ENCODE peak calls at places on chromosomes 5 and 9, in seven cellular contexts. D, R, J, X, W, O and M are unnamed samples.

GRCh38 chr9:75130621-75131020 is 42.3 kb downstream of the OSTF1 start:
- DNase-seq in X (no peak), O (no peak), R (no peak), W (no peak), J (no peak), D (no peak), M (no peak)

GRCh38 chr5:93294184-93294583 is 286.8 kb downstream of the NR2F1-AS1 start:
- DNase-seq in X (no peak), D (peak), O (no peak), W (no peak), R (no peak), J (no peak), M (no peak)

GRCh38 chr9:121765021-121765950 is 113.9 kb downstream of the DAB2IP start:
- DNase-seq in X (no peak), R (no peak), J (no peak), W (no peak), O (no peak), D (peak), M (no peak)

GRCh38 chr5:152556779-152557178 is 151.7 kb upstream of the NMUR2 start:
- DNase-seq in D (no peak), X (no peak), W (peak), R (no peak), J (no peak), O (no peak), M (no peak)

GRCh38 chr9:134962065-134962997 is 44.6 kb upstream of the FCN1 start:
- DNase-seq in J (no peak), W (no peak), R (no peak), O (no peak), X (peak), D (no peak), M (no peak)

GRCh38 chr5:15683332-15683731 is 183.4 kb downstream of the FBXL7 start:
- DNase-seq in W (no peak), X (peak), O (no peak), J (no peak), D (no peak), R (no peak), M (no peak)

GRCh38 chr5:52684056-52684455 is 103.7 kb upstream of the ITGA1 start:
- DNase-seq in X (no peak), R (no peak), O (no peak), J (no peak), W (no peak), D (no peak), M (peak)

GRCh38 chr9:22529426-22530199 is 83.0 kb downstream of the DMRTA1 start:
- DNase-seq in W (no peak), R (no peak), J (no peak), D (peak), O (no peak), X (no peak), M (no peak)

GRCh38 chr5:75091597-75091996 is 39.2 kb upstream of the GCNT4 start:
- DNase-seq in O (no peak), R (no peak), W (peak), J (no peak), D (peak), X (no peak), M (no peak)

GRCh38 chr5:137565450-137565849 is 66.3 kb upstream of the SPOCK1 start:
- DNase-seq in X (no peak), J (no peak), R (no peak), O (no peak), W (no peak), D (peak), M (no peak)

GRCh38 chr9:128972956-128973355 is 25.5 kb downstream of the NUP188 start:
- DNase-seq in J (no peak), X (no peak), W (no peak), D (peak), R (no peak), O (no peak), M (no peak)

GRCh38 chr9:5838884-5839571 is 6.1 kb upstream of the ERMP1 start:
- DNase-seq in R (no peak), W (peak), D (peak), O (no peak), X (peak), J (no peak), M (no peak)

GRCh38 chr5:80761176-80761575 is 106.4 kb upstream of the DHFR start:
- DNase-seq in W (no peak), X (no peak), J (no peak), R (no peak), O (no peak), D (no peak), M (no peak)

GRCh38 chr5:124124711-124125229 is 612.8 kb downstream of the CSNK1G3 start:
- DNase-seq in X (no peak), J (no peak), R (no peak), D (no peak), W (no peak), O (no peak), M (no peak)

GRCh38 chr9:126532489-126532888 is 81.2 kb upstream of the LMX1B start:
- DNase-seq in D (no peak), J (no peak), W (no peak), R (no peak), O (no peak), X (no peak), M (no peak)

GRCh38 chr5:67200809-67201562 is 4.4 kb upstream of the CD180 start:
- DNase-seq in W (no peak), J (no peak), D (no peak), O (no peak), R (no peak), X (no peak), M (no peak)

GRCh38 chr9:89036862-89037261 is 45.6 kb downstream of the S1PR3 start:
- DNase-seq in X (no peak), O (no peak), D (no peak), R (no peak), W (no peak), J (no peak), M (no peak)

GRCh38 chr9:111068816-111069215 is 30.5 kb upstream of the LPAR1 start:
- DNase-seq in X (no peak), J (no peak), W (no peak), R (no peak), O (no peak), D (peak), M (no peak)

GRCh38 chr9:8622871-8623270 is 823.3 kb upstream of the DMAC1 start:
- DNase-seq in D (no peak), R (no peak), W (no peak), J (no peak), X (no peak), O (no peak), M (no peak)

GRCh38 chr5:112812549-112812948 is 48.5 kb upstream of the SRP19 start:
- DNase-seq in D (no peak), X (no peak), O (no peak), J (no peak), R (no peak), W (no peak), M (no peak)

GRCh38 chr5:164433471-164433870 is 928.1 kb downstream of the MAT2B start:
- DNase-seq in J (no peak), W (no peak), D (peak), O (no peak), X (no peak), R (no peak), M (no peak)

GRCh38 chr5:169100735-169101075 is 200.2 kb downstream of the SLIT3 start:
- DNase-seq in R (no peak), O (no peak), X (no peak), W (peak), J (no peak), D (peak), M (no peak)

GRCh38 chr9:133371261-133371711 is 4.6 kb downstream of the SURF4 start:
- DNase-seq in D (no peak), X (no peak), W (no peak), O (no peak), R (peak), J (peak), M (no peak)

GRCh38 chr5:140481758-140482157 is 65.7 kb upstream of the EIF4EBP3 start:
- DNase-seq in X (no peak), O (no peak), D (peak), R (no peak), J (no peak), W (no peak), M (no peak)

GRCh38 chr9:99083051-99083450 is 21.9 kb upstream of the TGFBR1 start:
- DNase-seq in W (no peak), D (no peak), J (no peak), R (no peak), X (no peak), O (no peak), M (no peak)

GRCh38 chr5:147177125-147177840 is 57.5 kb upstream of the STK32A start:
- DNase-seq in D (peak), O (no peak), R (no peak), X (no peak), J (no peak), W (no peak), M (no peak)

GRCh38 chr9:89319015-89319905 is 960 bp downstream of the SECISBP2 start:
- DNase-seq in J (no peak), X (peak), R (no peak), W (no peak), D (peak), O (no peak), M (no peak)

GRCh38 chr5:63555874-63556273 is 406.4 kb downstream of the HTR1A start:
- DNase-seq in X (no peak), J (no peak), O (no peak), D (peak), R (no peak), W (no peak), M (no peak)

GRCh38 chr5:82639393-82640144 is 361.4 kb upstream of the RPS23 start:
- DNase-seq in W (no peak), D (no peak), O (no peak), J (no peak), X (no peak), R (no peak), M (no peak)

GRCh38 chr5:55636711-55637110 is 75.4 kb downstream of the SLC38A9 start:
- DNase-seq in O (no peak), D (peak), X (no peak), R (no peak), W (no peak), J (no peak), M (no peak)

GRCh38 chr9:130915096-130915447 is 18.5 kb upstream of the QRFP start:
- DNase-seq in X (no peak), D (no peak), W (no peak), O (no peak), J (no peak), R (no peak), M (no peak)